ENCODE peak calls at places on chromosomes 16 and 17, in four cellular contexts. M is activated CD8-positive, alpha-beta T cell treated with anti-CD3 and anti-CD28 coated beads for 36 hours; D is cardiac muscle cell; S is hippocampal formation. Q is an unnamed sample.

GRCh38 chr17:61144876-61145564 is 254.6 kb upstream of the TBX2 start:
- DNase-seq in S (no peak), M (no peak), D (peak), Q (no peak)

GRCh38 chr17:73401911-73402310 is 90.1 kb upstream of the CDC42EP4 start:
- DNase-seq in M (peak), D (peak), S (no peak), Q (no peak)

GRCh38 chr17:49513044-49513395 is 17.9 kb downstream of the NGFR start:
- DNase-seq in S (no peak), M (no peak), D (no peak), Q (no peak)

GRCh38 chr16:23979982-23980381 is 144.2 kb downstream of the PRKCB start:
- DNase-seq in S (no peak), M (peak), D (no peak), Q (no peak)

GRCh38 chr17:73293480-73293911 is 18.3 kb downstream of the CDC42EP4 start:
- DNase-seq in S (no peak), M (no peak), D (peak), Q (no peak)

GRCh38 chr17:72968798-72969197 is 123.7 kb downstream of the SLC39A11 start:
- DNase-seq in S (no peak), D (no peak), M (no peak), Q (no peak)

GRCh38 chr17:80036715-80037477 is 454 bp downstream of the CCDC40 start:
- DNase-seq in S (no peak), M (peak), D (no peak), Q (peak)

GRCh38 chr16:86398622-86399021 is 111.7 kb upstream of the FOXF1 start:
- DNase-seq in D (peak), S (no peak), M (no peak), Q (peak)

GRCh38 chr16:57810197-57811024 is 8.1 kb upstream of the KIFC3 start:
- DNase-seq in S (peak), M (peak), D (peak), Q (peak)

GRCh38 chr17:81309140-81309858 is 14.2 kb upstream of the SLC38A10 start:
- DNase-seq in D (peak), S (peak), M (peak), Q (peak)

GRCh38 chr17:44376124-44376523 is 12.5 kb upstream of the FAM171A2 start:
- DNase-seq in D (peak), M (peak), S (no peak), Q (no peak)

GRCh38 chr17:2214047-2214717 is 89.4 kb downstream of the SMG6 start:
- DNase-seq in D (peak), S (peak), M (no peak), Q (no peak)

GRCh38 chr17:82231562-82232321 is 2.9 kb downstream of the SLC16A3 start:
- DNase-seq in D (peak), S (peak), M (peak), Q (no peak)

GRCh38 chr16:84084570-84085270 is 32.0 kb downstream of the MBTPS1 start:
- DNase-seq in D (peak), S (peak), M (peak), Q (peak)

GRCh38 chr17:78707016-78707415 is 75.1 kb downstream of the CYTH1 start:
- DNase-seq in D (no peak), S (no peak), M (no peak), Q (no peak)

GRCh38 chr17:7237761-7238417 is 1.4 kb downstream of the PHF23 start:
- DNase-seq in S (peak), D (peak), M (peak), Q (peak)

GRCh38 chr16:55292491-55292890 is 31.5 kb upstream of the IRX6 start:
- DNase-seq in S (no peak), M (no peak), D (no peak), Q (no peak)

GRCh38 chr16:87463722-87464690 is 28.8 kb downstream of the ZCCHC14 start:
- DNase-seq in D (peak), M (peak), S (no peak), Q (peak)

GRCh38 chr16:88430185-88430523 is 22.9 kb upstream of the ZFPM1 start:
- DNase-seq in M (peak), S (no peak), D (no peak), Q (no peak)

GRCh38 chr16:12801511-12802042 is 2.1 kb downstream of the CPPED1 start:
- DNase-seq in M (peak), S (no peak), D (peak), Q (no peak)

GRCh38 chr17:34135841-34136240 is 119.2 kb upstream of the CCL2 start:
- DNase-seq in D (no peak), S (no peak), M (no peak), Q (no peak)

Q was measured in SW480.